ENCODE peak calls at places on chromosomes 6 and 20, in nine cellular contexts. E is H4; M is stimulated activated CD4-positive, alpha-beta T cell treated with anti-CD3 and anti-CD28 coated beads, Interleukin-1b, Interleukin-23, amount 100 ng/mL, for 1 hour; C is fibroblast of the conjunctiva; U is MCF 10A; N is lung microvascular endothelial cell; S is T-helper 2 cell; K is AG10803; L is HTR-8/SVneo. J is an unnamed sample.

GRCh38 chr6:78308025-78308424 is 559.3 kb upstream of the IRAK1BP1 start:
- DNase-seq in N (peak; percentile 0), E (no peak), C (no peak), M (no peak), L (no peak), K (no peak), U (peak; percentile 45), S (no peak), J (no peak)

GRCh38 chr6:136775548-136775947 is 16.7 kb downstream of the MAP3K5 start:
- DNase-seq in S (no peak), L (no peak), K (peak; percentile 89), M (no peak), N (no peak), U (peak; percentile 46), E (no peak), C (no peak), J (no peak)

GRCh38 chr6:33317418-33317667 is 201 bp downstream of the ZBTB22 start:
- DNase-seq in C (no peak), K (no peak), L (no peak), U (no peak), N (no peak), M (peak; percentile 23), S (no peak), E (no peak), J (no peak)

GRCh38 chr6:106413722-106414121 is 53.2 kb downstream of the CRYBG1 start:
- DNase-seq in M (no peak), L (no peak), N (no peak), K (no peak), U (no peak), C (no peak), S (no peak), E (no peak), J (no peak)

GRCh38 chr6:20404641-20405032 is 3.0 kb downstream of the E2F3 start:
- DNase-seq in C (peak; percentile 59), E (peak; percentile 75), S (peak; percentile 18), U (peak; percentile 76), K (peak; percentile 68), N (peak; percentile 80), M (peak; percentile 28), L (peak; percentile 66), J (no peak)

GRCh38 chr6:14676977-14677781 is 559.6 kb downstream of the CD83 start:
- DNase-seq in N (no peak), C (no peak), L (no peak), S (no peak), M (no peak), E (no peak), K (no peak), U (no peak), J (no peak)

GRCh38 chr20:60214901-60215522 is 256.8 kb downstream of the CDH26 start:
- DNase-seq in M (no peak), K (peak; percentile 33), S (no peak), U (no peak), N (no peak), C (no peak), L (no peak), E (no peak), J (no peak)

GRCh38 chr6:77669913-77670312 is 17.1 kb downstream of the MEI4 start:
- DNase-seq in E (no peak), L (no peak), M (no peak), K (no peak), U (no peak), N (no peak), S (no peak), C (no peak), J (no peak)

GRCh38 chr20:44104807-44105517 is 82.0 kb downstream of the JPH2 start:
- DNase-seq in M (no peak), N (peak; percentile 54), U (peak; percentile 96), S (no peak), E (peak; percentile 90), L (no peak), C (peak; percentile 36), K (peak; percentile 55), J (no peak)